ENCODE peak calls at places on chromosome X, in six cellular contexts. One of them, this sample, is unnamed.
A peak's percentile ranks its signal among the peaks of the same experiment; 100 is the strongest.

GRCh38 chrX:136030357-136031225 is 45.4 kb downstream of the SLC9A6 start:
- DNase-seq in cardiac muscle cell: peak; percentile 3
- DNase-seq in GM12865: no peak
- DNase-seq in dorsolateral prefrontal cortex: no peak
- DNase-seq in fibroblast of pulmonary artery: peak; percentile 75
- DNase-seq in mucosa of descending colon: no peak
- DNase-seq in this sample: peak; percentile 85

GRCh38 chrX:70476166-70476933 is 31.7 kb downstream of the DLG3 start:
- DNase-seq in cardiac muscle cell: no peak
- DNase-seq in GM12865: no peak
- DNase-seq in dorsolateral prefrontal cortex: no peak
- DNase-seq in fibroblast of pulmonary artery: no peak
- DNase-seq in mucosa of descending colon: no peak
- DNase-seq in this sample: no peak

GRCh38 chrX:120365320-120365719 is 3.4 kb downstream of the ATP1B4 start:
- DNase-seq in cardiac muscle cell: peak; percentile 71
- DNase-seq in GM12865: peak; percentile 53
- DNase-seq in dorsolateral prefrontal cortex: peak; percentile 56
- DNase-seq in fibroblast of pulmonary artery: peak; percentile 11
- DNase-seq in mucosa of descending colon: peak; percentile 44
- DNase-seq in this sample: no peak

GRCh38 chrX:1466971-1467561 is 14.4 kb upstream of the ASMTL start:
- DNase-seq in cardiac muscle cell: no peak
- DNase-seq in GM12865: peak; percentile 86
- DNase-seq in dorsolateral prefrontal cortex: no peak
- DNase-seq in fibroblast of pulmonary artery: no peak
- DNase-seq in mucosa of descending colon: peak; percentile 75
- DNase-seq in this sample: no peak

GRCh38 chrX:40845331-40845911 is 110.1 kb upstream of the MED14 start:
- DNase-seq in cardiac muscle cell: peak; percentile 68
- DNase-seq in GM12865: no peak
- DNase-seq in dorsolateral prefrontal cortex: no peak
- DNase-seq in fibroblast of pulmonary artery: peak; percentile 94
- DNase-seq in mucosa of descending colon: no peak
- DNase-seq in this sample: peak; percentile 94

GRCh38 chrX:119502727-119503483 is 34.7 kb downstream of the SLC25A5 start:
- DNase-seq in cardiac muscle cell: no peak
- DNase-seq in GM12865: peak; percentile 9
- DNase-seq in dorsolateral prefrontal cortex: no peak
- DNase-seq in fibroblast of pulmonary artery: peak; percentile 31
- DNase-seq in mucosa of descending colon: peak; percentile 82
- DNase-seq in this sample: peak; percentile 60

GRCh38 chrX:150225756-150226155 is 137.4 kb upstream of the MAMLD1 start:
- DNase-seq in cardiac muscle cell: no peak
- DNase-seq in GM12865: no peak
- DNase-seq in dorsolateral prefrontal cortex: no peak
- DNase-seq in fibroblast of pulmonary artery: no peak
- DNase-seq in mucosa of descending colon: no peak
- DNase-seq in this sample: no peak

GRCh38 chrX:386768-387575 is at the start of gene PPP2R3B:
- DNase-seq in cardiac muscle cell: peak; percentile 98
- DNase-seq in GM12865: peak; percentile 97
- DNase-seq in dorsolateral prefrontal cortex: peak; percentile 95
- DNase-seq in fibroblast of pulmonary artery: peak; percentile 99
- DNase-seq in mucosa of descending colon: peak; percentile 100
- DNase-seq in this sample: peak; percentile 98

GRCh38 chrX:74437530-74437929 is 16.2 kb downstream of the SLC16A2 start:
- DNase-seq in cardiac muscle cell: no peak
- DNase-seq in GM12865: no peak
- DNase-seq in dorsolateral prefrontal cortex: no peak
- DNase-seq in fibroblast of pulmonary artery: no peak
- DNase-seq in mucosa of descending colon: no peak
- DNase-seq in this sample: no peak

GRCh38 chrX:124023838-124024238 is 62.3 kb downstream of the STAG2 start:
- DNase-seq in cardiac muscle cell: no peak
- DNase-seq in GM12865: no peak
- DNase-seq in dorsolateral prefrontal cortex: no peak
- DNase-seq in fibroblast of pulmonary artery: peak; percentile 8
- DNase-seq in mucosa of descending colon: no peak
- DNase-seq in this sample: peak; percentile 17

GRCh38 chrX:31212856-31213748 is 141.3 kb upstream of the FTHL17 start:
- DNase-seq in cardiac muscle cell: no peak
- DNase-seq in GM12865: no peak
- DNase-seq in dorsolateral prefrontal cortex: no peak
- DNase-seq in fibroblast of pulmonary artery: no peak
- DNase-seq in mucosa of descending colon: no peak
- DNase-seq in this sample: no peak

GRCh38 chrX:133249659-133250058 is 31.5 kb upstream of the TFDP3 start:
- DNase-seq in cardiac muscle cell: no peak
- DNase-seq in GM12865: no peak
- DNase-seq in dorsolateral prefrontal cortex: no peak
- DNase-seq in fibroblast of pulmonary artery: peak; percentile 0
- DNase-seq in mucosa of descending colon: no peak
- DNase-seq in this sample: no peak

GRCh38 chrX:3663576-3664290 is 49.7 kb downstream of the PRKX start:
- DNase-seq in cardiac muscle cell: no peak
- DNase-seq in GM12865: no peak
- DNase-seq in dorsolateral prefrontal cortex: no peak
- DNase-seq in fibroblast of pulmonary artery: no peak
- DNase-seq in mucosa of descending colon: no peak
- DNase-seq in this sample: no peak

GRCh38 chrX:115449742-115450141 is 111.2 kb upstream of the PLS3 start:
- DNase-seq in cardiac muscle cell: no peak
- DNase-seq in GM12865: no peak
- DNase-seq in dorsolateral prefrontal cortex: no peak
- DNase-seq in fibroblast of pulmonary artery: peak; percentile 83
- DNase-seq in mucosa of descending colon: no peak
- DNase-seq in this sample: peak; percentile 43

GRCh38 chrX:38929966-38930421 is 128.7 kb downstream of the MID1IP1 start:
- DNase-seq in cardiac muscle cell: peak; percentile 5
- DNase-seq in GM12865: no peak
- DNase-seq in dorsolateral prefrontal cortex: no peak
- DNase-seq in fibroblast of pulmonary artery: peak; percentile 14
- DNase-seq in mucosa of descending colon: no peak
- DNase-seq in this sample: peak; percentile 53

GRCh38 chrX:72142094-72142843 is 10.6 kb upstream of the RTL5 start:
- DNase-seq in cardiac muscle cell: peak; percentile 70
- DNase-seq in GM12865: no peak
- DNase-seq in dorsolateral prefrontal cortex: no peak
- DNase-seq in fibroblast of pulmonary artery: no peak
- DNase-seq in mucosa of descending colon: no peak
- DNase-seq in this sample: no peak

GRCh38 chrX:32744906-32745305 is 466.4 kb downstream of the DMD start:
- DNase-seq in cardiac muscle cell: no peak
- DNase-seq in GM12865: no peak
- DNase-seq in dorsolateral prefrontal cortex: no peak
- DNase-seq in fibroblast of pulmonary artery: peak; percentile 27
- DNase-seq in mucosa of descending colon: no peak
- DNase-seq in this sample: no peak

GRCh38 chrX:73214366-73215094 is at the start of gene NAP1L2:
- DNase-seq in cardiac muscle cell: peak; percentile 62
- DNase-seq in GM12865: peak; percentile 0
- DNase-seq in dorsolateral prefrontal cortex: peak; percentile 21
- DNase-seq in fibroblast of pulmonary artery: peak; percentile 4
- DNase-seq in mucosa of descending colon: peak; percentile 46
- DNase-seq in this sample: peak; percentile 5

GRCh38 chrX:138745215-138745614 is 33.7 kb upstream of the FGF13 start:
- DNase-seq in cardiac muscle cell: peak; percentile 75
- DNase-seq in GM12865: peak; percentile 44
- DNase-seq in dorsolateral prefrontal cortex: no peak
- DNase-seq in fibroblast of pulmonary artery: peak; percentile 60
- DNase-seq in mucosa of descending colon: no peak
- DNase-seq in this sample: peak; percentile 45

DNA sequence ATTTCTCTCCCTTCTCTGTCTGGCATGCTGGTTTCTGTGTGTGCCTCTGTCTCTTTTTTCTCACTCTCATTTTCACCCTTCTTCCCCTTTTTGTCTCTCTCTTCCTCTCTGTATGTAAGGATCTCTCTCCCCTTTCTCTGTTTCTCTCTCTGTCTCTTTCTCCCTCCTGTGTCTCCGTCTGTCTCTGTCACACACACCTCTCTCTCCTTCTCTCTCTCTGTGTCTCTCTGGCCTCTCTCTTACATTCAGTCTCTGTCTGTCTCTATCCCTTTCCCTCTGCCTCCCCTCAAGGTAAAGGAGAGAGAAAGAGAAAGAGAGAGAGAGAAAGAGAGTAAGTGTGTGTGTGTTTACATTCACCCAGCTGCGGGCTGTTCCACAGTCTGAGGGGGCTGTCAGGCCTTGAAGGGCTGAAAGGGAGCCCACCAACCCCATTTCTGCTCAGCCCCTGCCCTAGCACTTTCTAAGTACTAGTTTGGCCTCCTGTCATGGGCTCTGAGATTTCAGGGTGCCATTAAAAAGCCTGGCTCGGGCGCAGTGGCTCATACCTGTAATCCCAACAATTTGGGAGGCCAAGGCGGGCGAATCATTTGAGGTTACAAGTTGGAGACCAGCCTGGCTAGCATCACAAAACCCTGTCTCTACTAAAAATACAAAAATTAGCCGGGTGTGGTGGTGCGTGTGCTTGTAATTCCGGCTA is 9.6 kb upstream of the TSPYL2 start:
- DNase-seq in cardiac muscle cell: no peak
- DNase-seq in GM12865: no peak
- DNase-seq in dorsolateral prefrontal cortex: no peak
- DNase-seq in fibroblast of pulmonary artery: no peak
- DNase-seq in mucosa of descending colon: no peak
- DNase-seq in this sample: no peak
- H3K4me3 ChIP-seq in cardiac muscle cell: no peak overlapping the region
- H3K4me3 ChIP-seq in GM12865: peak overlapping the region; percentile 38
- H3K4me3 ChIP-seq in dorsolateral prefrontal cortex: peak overlapping the region; percentile 44
- H3K4me3 ChIP-seq in fibroblast of pulmonary artery: no peak overlapping the region
- H3K4me3 ChIP-seq in mucosa of descending colon: no peak overlapping the region
- H3K4me3 ChIP-seq in this sample: no peak overlapping the region

GRCh38 chrX:46573331-46573895 is at the start of gene CHST7:
- DNase-seq in cardiac muscle cell: peak; percentile 79
- DNase-seq in GM12865: peak; percentile 74
- DNase-seq in dorsolateral prefrontal cortex: no peak
- DNase-seq in fibroblast of pulmonary artery: peak; percentile 61
- DNase-seq in mucosa of descending colon: peak; percentile 79
- DNase-seq in this sample: peak; percentile 69

GRCh38 chrX:46572295-46572936 is 1.1 kb upstream of the CHST7 start:
- DNase-seq in cardiac muscle cell: no peak
- DNase-seq in GM12865: peak; percentile 69
- DNase-seq in dorsolateral prefrontal cortex: no peak
- DNase-seq in fibroblast of pulmonary artery: no peak
- DNase-seq in mucosa of descending colon: no peak
- DNase-seq in this sample: no peak

GRCh38 chrX:46569621-46570020 is 3.9 kb upstream of the CHST7 start:
- DNase-seq in cardiac muscle cell: no peak
- DNase-seq in GM12865: no peak
- DNase-seq in dorsolateral prefrontal cortex: no peak
- DNase-seq in fibroblast of pulmonary artery: no peak
- DNase-seq in mucosa of descending colon: no peak
- DNase-seq in this sample: no peak

GRCh38 chrX:46573896-46574336 is 351 bp downstream of the CHST7 start:
- DNase-seq in cardiac muscle cell: peak; percentile 37
- DNase-seq in GM12865: peak; percentile 86
- DNase-seq in dorsolateral prefrontal cortex: no peak
- DNase-seq in fibroblast of pulmonary artery: peak; percentile 59
- DNase-seq in mucosa of descending colon: peak; percentile 82
- DNase-seq in this sample: peak; percentile 56

GRCh38 chrX:46571423-46572294 is 1.9 kb upstream of the CHST7 start:
- DNase-seq in cardiac muscle cell: no peak
- DNase-seq in GM12865: peak; percentile 58
- DNase-seq in dorsolateral prefrontal cortex: no peak
- DNase-seq in fibroblast of pulmonary artery: no peak
- DNase-seq in mucosa of descending colon: no peak
- DNase-seq in this sample: no peak
- H3K4me3 ChIP-seq in cardiac muscle cell: no peak overlapping the region
- H3K4me3 ChIP-seq in GM12865: no peak overlapping the region
- H3K4me3 ChIP-seq in dorsolateral prefrontal cortex: no peak overlapping the region
- H3K4me3 ChIP-seq in fibroblast of pulmonary artery: no peak overlapping the region
- H3K4me3 ChIP-seq in mucosa of descending colon: no peak overlapping the region
- H3K4me3 ChIP-seq in this sample: no peak overlapping the region

DNA sequence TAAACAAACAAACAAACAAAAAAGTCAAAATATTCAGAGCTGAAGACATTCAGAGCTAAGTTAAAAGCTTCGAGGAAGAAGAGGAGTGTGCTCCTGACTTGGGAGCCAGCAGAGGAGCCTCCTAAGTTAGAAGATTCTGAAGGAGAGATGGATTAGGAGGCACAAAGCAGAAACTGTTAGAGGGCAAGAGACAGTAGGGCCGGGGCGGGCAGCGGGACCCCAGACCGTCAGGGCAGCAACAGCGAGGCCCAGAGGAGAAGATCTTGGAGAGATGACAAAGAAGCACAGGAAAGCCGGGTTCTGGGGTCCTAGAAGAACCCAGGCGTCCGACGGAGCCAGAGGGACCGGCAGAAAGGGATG is 682 bp downstream of the KLHL13 start:
- DNase-seq in cardiac muscle cell: no peak
- DNase-seq in GM12865: no peak
- DNase-seq in dorsolateral prefrontal cortex: no peak
- DNase-seq in fibroblast of pulmonary artery: no peak
- DNase-seq in mucosa of descending colon: no peak
- DNase-seq in this sample: no peak
- H3K4me3 ChIP-seq in cardiac muscle cell: peak overlapping the region; percentile 53
- H3K4me3 ChIP-seq in GM12865: peak overlapping the region; percentile 53
- H3K4me3 ChIP-seq in dorsolateral prefrontal cortex: peak overlapping the region; percentile 64
- H3K4me3 ChIP-seq in fibroblast of pulmonary artery: peak overlapping the region; percentile 58
- H3K4me3 ChIP-seq in mucosa of descending colon: no peak overlapping the region
- H3K4me3 ChIP-seq in this sample: peak overlapping the region; percentile 57

GRCh38 chrX:45765281-45765680 is 564.6 kb upstream of the DIPK2B start:
- DNase-seq in cardiac muscle cell: no peak
- DNase-seq in GM12865: no peak
- DNase-seq in dorsolateral prefrontal cortex: no peak
- DNase-seq in fibroblast of pulmonary artery: no peak
- DNase-seq in mucosa of descending colon: no peak
- DNase-seq in this sample: no peak

GRCh38 chrX:45765726-45766125 is 565.0 kb upstream of the DIPK2B start:
- DNase-seq in cardiac muscle cell: no peak
- DNase-seq in GM12865: no peak
- DNase-seq in dorsolateral prefrontal cortex: no peak
- DNase-seq in fibroblast of pulmonary artery: no peak
- DNase-seq in mucosa of descending colon: no peak
- DNase-seq in this sample: peak; percentile 30

GRCh38 chrX:45768666-45769065 is 568.0 kb upstream of the DIPK2B start:
- DNase-seq in cardiac muscle cell: no peak
- DNase-seq in GM12865: no peak
- DNase-seq in dorsolateral prefrontal cortex: no peak
- DNase-seq in fibroblast of pulmonary artery: no peak
- DNase-seq in mucosa of descending colon: no peak
- DNase-seq in this sample: peak; percentile 43

GRCh38 chrX:45769919-45770582 is 569.4 kb upstream of the DIPK2B start:
- DNase-seq in cardiac muscle cell: no peak
- DNase-seq in GM12865: peak; percentile 72
- DNase-seq in dorsolateral prefrontal cortex: no peak
- DNase-seq in fibroblast of pulmonary artery: peak; percentile 91
- DNase-seq in mucosa of descending colon: peak; percentile 84
- DNase-seq in this sample: peak; percentile 92

DNA sequence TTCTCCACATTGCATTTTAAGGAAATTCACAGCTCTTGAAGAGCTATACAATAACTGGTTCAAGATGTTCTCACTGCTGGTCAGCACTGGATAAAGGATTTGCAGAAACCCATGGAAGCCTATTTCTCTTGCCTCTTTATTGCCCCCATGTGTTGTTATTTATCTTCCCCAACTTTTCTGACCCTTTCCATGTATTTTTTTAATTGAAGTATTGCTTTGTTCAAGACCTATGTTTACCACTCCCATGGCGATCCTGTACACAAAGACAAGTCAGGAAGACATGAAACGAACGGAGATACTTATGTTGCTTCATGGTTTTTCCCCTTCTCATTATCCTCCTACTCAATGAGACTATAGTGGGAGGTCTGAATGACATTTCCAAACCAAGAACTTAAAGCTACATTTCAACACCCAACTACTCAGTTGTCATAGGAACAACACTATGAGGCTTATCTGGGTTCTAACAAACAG is 566.4 kb upstream of the DIPK2B start:
- DNase-seq in cardiac muscle cell: no peak
- DNase-seq in GM12865: no peak
- DNase-seq in dorsolateral prefrontal cortex: no peak
- DNase-seq in fibroblast of pulmonary artery: peak; percentile 78
- DNase-seq in mucosa of descending colon: no peak
- DNase-seq in this sample: peak; percentile 52
- H3K4me3 ChIP-seq in cardiac muscle cell: no peak overlapping the region
- H3K4me3 ChIP-seq in GM12865: no peak overlapping the region
- H3K4me3 ChIP-seq in dorsolateral prefrontal cortex: no peak overlapping the region
- H3K4me3 ChIP-seq in fibroblast of pulmonary artery: peak overlapping the region; percentile 75
- H3K4me3 ChIP-seq in mucosa of descending colon: no peak overlapping the region
- H3K4me3 ChIP-seq in this sample: peak overlapping the region; percentile 69